ENCODE peak calls at places on chromosomes 4 and X, in seven cellular contexts. Y is adrenal gland; K is pancreas; E is CD8-positive, alpha-beta memory T cell; W is effector memory CD4-positive, alpha-beta T cell; N is fibroblast of lung; R is upper lobe of left lung. L is an unnamed sample.

GRCh38 chr4:155478336-155478825 is 101.6 kb upstream of the MAP9 start:
- DNase-seq in Y (no peak), K (no peak), E (no peak), W (no peak), N (peak; percentile 32), R (no peak), L (no peak)

GRCh38 chrX:11528623-11529022 is 137.1 kb downstream of the ARHGAP6 start:
- DNase-seq in Y (no peak), K (no peak), E (no peak), W (no peak), N (no peak), R (no peak), L (no peak)

GRCh38 chr4:79886557-79886956 is 186.5 kb downstream of the ANTXR2 start:
- DNase-seq in Y (no peak), K (no peak), E (no peak), W (no peak), N (no peak), R (no peak), L (no peak)

GRCh38 chr4:84750260-84750955 is 167.5 kb downstream of the CDS1 start:
- DNase-seq in Y (no peak), K (no peak), E (no peak), W (no peak), N (peak; percentile 44), R (no peak), L (no peak)

GRCh38 chr4:186137193-186137792 is 32.8 kb downstream of the FAM149A start:
- DNase-seq in Y (no peak), K (no peak), E (no peak), W (no peak), N (peak; percentile 14), R (no peak), L (no peak)

GRCh38 chrX:39814391-39814790 is 283.4 kb downstream of the BCOR start:
- DNase-seq in Y (no peak), K (no peak), E (peak; percentile 9), W (no peak), N (no peak), R (no peak), L (no peak)

GRCh38 chr4:24471623-24472510 is 112.5 kb downstream of the DHX15 start:
- DNase-seq in Y (peak; percentile 21), K (no peak), E (no peak), W (no peak), N (peak; percentile 30), R (no peak), L (peak; percentile 18)

GRCh38 chrX:40003071-40003981 is 94.4 kb downstream of the BCOR start:
- DNase-seq in Y (no peak), K (no peak), E (no peak), W (no peak), N (no peak), R (no peak), L (no peak)

GRCh38 chr4:6152879-6153705 is 47.3 kb downstream of the JAKMIP1 start:
- DNase-seq in Y (no peak), K (no peak), E (no peak), W (no peak), N (no peak), R (no peak), L (no peak)

GRCh38 chr4:99637174-99637573 is 20.5 kb downstream of the C4orf54 start:
- DNase-seq in Y (no peak), K (no peak), E (no peak), W (no peak), N (no peak), R (no peak), L (no peak)

GRCh38 chr4:153367092-153367491 is 22.6 kb downstream of the MND1 start:
- DNase-seq in Y (no peak), K (no peak), E (no peak), W (no peak), N (no peak), R (no peak), L (no peak)

GRCh38 chrX:132209527-132209926 is 9.7 kb downstream of the RAP2C start:
- DNase-seq in Y (no peak), K (no peak), E (no peak), W (no peak), N (peak; percentile 21), R (no peak), L (no peak)

GRCh38 chr4:161496-162284 is 37.4 kb downstream of the ZNF718 start:
- DNase-seq in Y (no peak), K (no peak), E (no peak), W (no peak), N (no peak), R (no peak), L (no peak)

GRCh38 chr4:137660211-137660610 is 127.9 kb upstream of the PCDH18 start:
- DNase-seq in Y (no peak), K (no peak), E (no peak), W (no peak), N (peak; percentile 29), R (no peak), L (no peak)

GRCh38 chr4:140047017-140047640 is 106.9 kb downstream of the MAML3 start:
- DNase-seq in Y (no peak), K (no peak), E (no peak), W (no peak), N (peak; percentile 36), R (no peak), L (no peak)

GRCh38 chrX:103918050-103918449 is 44.4 kb upstream of the TMSB15B start:
- DNase-seq in Y (peak; percentile 20), K (peak; percentile 47), E (peak; percentile 31), W (peak; percentile 4), N (peak; percentile 68), R (peak; percentile 40), L (peak; percentile 70)

GRCh38 chrX:107025538-107025937 is 25.5 kb upstream of the MORC4 start:
- DNase-seq in Y (no peak), K (no peak), E (no peak), W (no peak), N (peak; percentile 13), R (no peak), L (peak; percentile 14)

GRCh38 chr4:53713296-53713695 is 122.0 kb upstream of the LNX1 start:
- DNase-seq in Y (no peak), K (no peak), E (no peak), W (no peak), N (no peak), R (no peak), L (no peak)

GRCh38 chr4:172202480-172203076 is 389.4 kb downstream of the GALNTL6 start:
- DNase-seq in Y (no peak), K (no peak), E (no peak), W (no peak), N (peak; percentile 34), R (no peak), L (no peak)

GRCh38 chr4:5635826-5636196 is 72.5 kb downstream of the EVC2 start:
- DNase-seq in Y (no peak), K (no peak), E (no peak), W (no peak), N (peak; percentile 92), R (no peak), L (no peak)

GRCh38 chrX:35787867-35788266 is 10.3 kb upstream of the MAGEB16 start:
- DNase-seq in Y (no peak), K (no peak), E (no peak), W (no peak), N (no peak), R (no peak), L (no peak)

GRCh38 chrX:134764202-134764785 is 106.0 kb upstream of the PLAC1 start:
- DNase-seq in Y (no peak), K (no peak), E (no peak), W (no peak), N (peak; percentile 20), R (no peak), L (no peak)

GRCh38 chr4:123232439-123232838 is 164.2 kb upstream of the SPRY1 start:
- DNase-seq in Y (no peak), K (no peak), E (no peak), W (no peak), N (peak; percentile 52), R (no peak), L (no peak)

GRCh38 chr4:114654607-114655006 is 56.0 kb downstream of the UGT8 start:
- DNase-seq in Y (no peak), K (no peak), E (no peak), W (no peak), N (no peak), R (no peak), L (no peak)

GRCh38 chrX:149365061-149365460 is 140.0 kb downstream of the IDS start:
- DNase-seq in Y (no peak), K (no peak), E (no peak), W (no peak), N (peak; percentile 78), R (no peak), L (no peak)

GRCh38 chr4:188975271-188975670 is 836.0 kb downstream of the TRIML1 start:
- DNase-seq in Y (no peak), K (no peak), E (no peak), W (no peak), N (no peak), R (no peak), L (no peak)
- H3K27ac ChIP-seq in Y (no peak overlapping the region), K (no peak overlapping the region), E (no peak overlapping the region), W (no peak overlapping the region), N (no peak overlapping the region), R (no peak overlapping the region), L (no peak overlapping the region)

DNA sequence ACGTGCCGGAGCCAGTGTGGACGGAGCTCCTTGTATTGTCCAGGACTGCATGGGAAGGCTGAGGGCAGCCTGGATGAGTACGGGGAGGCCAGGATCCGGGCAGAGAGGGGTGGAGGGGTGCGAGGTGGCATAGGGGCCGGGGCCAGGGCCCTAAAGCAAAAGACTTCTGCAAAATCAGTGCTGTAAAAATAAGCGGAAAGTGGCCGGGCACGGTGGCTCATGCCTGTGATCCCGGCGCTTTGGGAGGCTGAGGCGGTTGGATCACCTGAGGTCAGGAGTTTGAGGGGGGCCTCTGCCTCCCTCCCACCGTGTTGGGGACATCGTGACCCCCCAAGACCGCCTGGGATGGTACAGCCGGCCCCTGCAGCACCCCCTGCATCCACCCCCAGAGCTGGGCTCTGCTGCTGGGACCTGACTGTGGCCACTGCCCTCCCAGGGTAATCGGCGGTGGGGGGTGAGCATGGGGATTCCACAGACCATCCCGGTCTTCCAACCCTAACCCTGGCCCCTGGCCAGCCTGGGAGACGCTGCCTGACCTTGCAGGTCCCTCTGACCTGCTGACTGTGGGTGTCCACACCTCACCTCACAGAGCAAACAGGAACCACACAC is 23.4 kb upstream of the PLCXD1 start:
- DNase-seq in Y (no peak), K (peak; percentile 11), E (no peak), W (no peak), N (no peak), R (no peak), L (no peak)
- H3K9me3 ChIP-seq in Y (no peaks in the 10 kb centered on the region), K (no peaks in the 10 kb centered on the region), E (no peaks in the 10 kb centered on the region), W (no peaks in the 10 kb centered on the region), N (no peaks in the 10 kb centered on the region), R (no peaks in the 10 kb centered on the region), L (no peaks in the 10 kb centered on the region)

GRCh38 chr4:128847074-128847724 is 37.7 kb downstream of the JADE1 start:
- DNase-seq in Y (no peak), K (no peak), E (no peak), W (no peak), N (no peak), R (peak; percentile 49), L (no peak)
- H3K36me3 ChIP-seq in Y (peaks cover 69% of the 10 kb centered on the region), K (peaks cover 10% of the 10 kb centered on the region), E (peaks cover 58% of the 10 kb centered on the region), W (peaks cover 92% of the 10 kb centered on the region), N (peaks cover 39% of the 10 kb centered on the region), R (peaks cover 94% of the 10 kb centered on the region), L (no peaks in the 10 kb centered on the region)

DNA sequence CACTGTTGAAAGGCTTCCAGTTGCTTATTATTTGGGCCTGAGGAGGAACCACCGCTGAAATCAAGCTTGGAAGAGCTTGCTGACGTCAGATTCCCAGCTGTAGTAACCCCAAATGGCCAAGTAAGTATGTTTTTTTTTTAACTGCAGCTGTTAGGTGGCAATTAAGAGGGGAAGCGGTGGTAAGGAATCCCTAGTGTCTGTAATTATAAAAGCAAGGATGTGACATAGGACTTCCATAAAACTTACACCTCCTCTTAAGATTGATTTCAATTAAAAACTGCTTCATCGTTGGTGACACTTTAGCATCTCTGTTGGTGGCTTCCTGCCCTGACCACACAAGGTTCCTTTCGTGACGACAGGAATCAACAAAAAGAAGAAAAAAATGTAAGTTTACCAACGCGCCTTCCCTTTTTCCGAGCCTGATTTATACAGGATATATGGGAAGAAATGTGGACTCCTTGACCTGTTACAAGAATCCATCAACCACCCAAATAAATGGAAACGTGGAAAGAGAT is 908 bp downstream of the RELL1 start:
- DNase-seq in Y (no peak), K (no peak), E (peak; percentile 46), W (peak; percentile 44), N (peak; percentile 52), R (no peak), L (peak; percentile 43)
- H3K27ac ChIP-seq in Y (peak overlapping the region; percentile 95), K (peak overlapping the region; percentile 84), E (peak overlapping the region; percentile 83), W (peak overlapping the region; percentile 92), N (peak overlapping the region; percentile 90), R (peak overlapping the region; percentile 98), L (peak overlapping the region; percentile 86)

L was measured in testis.